ENCODE peak calls at places on chromosomes 16 and 17, in seven cellular contexts. Z is MM.1S, T is fibroblast of lung, Q is neural progenitor cell, E is K562, X is SK-N-MC, I is hepatocyte. N is an unnamed sample.
A peak's percentile ranks its signal among the peaks of the same experiment; 100 is the strongest.

GRCh38 chr16:47470810-47471209 is 9.7 kb downstream of the PHKB start:
- DNase-seq in Z (no peak), T (no peak), Q (no peak), E (no peak), X (no peak), I (no peak), N (no peak)

GRCh38 chr16:83215417-83216001 is 588.7 kb downstream of the CDH13 start:
- DNase-seq in Z (peak; percentile 11), T (peak; percentile 58), Q (peak; percentile 76), E (peak; percentile 83), X (no peak), I (peak; percentile 67), N (peak; percentile 69)

GRCh38 chr17:27805520-27806146 is 5.3 kb upstream of the NOS2 start:
- DNase-seq in Z (peak; percentile 80), T (peak; percentile 88), Q (peak; percentile 90), E (peak; percentile 83), X (peak; percentile 55), I (peak; percentile 90), N (peak; percentile 82)

GRCh38 chr16:88428156-88428555 is 24.9 kb upstream of the ZFPM1 start:
- DNase-seq in Z (no peak), T (no peak), Q (no peak), E (no peak), X (no peak), I (no peak), N (no peak)

GRCh38 chr17:57551321-57552079 is 193.6 kb downstream of the CCDC182 start:
- DNase-seq in Z (peak; percentile 96), T (no peak), Q (no peak), E (no peak), X (no peak), I (no peak), N (peak; percentile 98)

GRCh38 chr16:64962786-64963185 is 159.1 kb downstream of the CDH11 start:
- DNase-seq in Z (no peak), T (no peak), Q (no peak), E (no peak), X (no peak), I (no peak), N (no peak)

GRCh38 chr16:69318177-69318910 is 7.2 kb downstream of the VPS4A start:
- DNase-seq in Z (no peak), T (no peak), Q (no peak), E (no peak), X (no peak), I (no peak), N (no peak)

GRCh38 chr17:76248013-76248782 is 7.9 kb upstream of the RNF157 start:
- DNase-seq in Z (no peak), T (no peak), Q (no peak), E (no peak), X (no peak), I (no peak), N (no peak)

GRCh38 chr16:967546-968295 is 3.1 kb downstream of the LMF1 start:
- DNase-seq in Z (no peak), T (no peak), Q (no peak), E (no peak), X (no peak), I (no peak), N (no peak)

GRCh38 chr16:89466920-89467319 is 23.4 kb downstream of the ANKRD11 start:
- DNase-seq in Z (no peak), T (no peak), Q (no peak), E (no peak), X (no peak), I (no peak), N (no peak)

GRCh38 chr16:2767140-2767731 is 9.8 kb downstream of the ELOB start:
- DNase-seq in Z (no peak), T (no peak), Q (no peak), E (no peak), X (no peak), I (no peak), N (no peak)

GRCh38 chr16:68179196-68179795 is 56.6 kb downstream of the ESRP2 start:
- DNase-seq in Z (no peak), T (no peak), Q (no peak), E (no peak), X (no peak), I (no peak), N (no peak)

GRCh38 chr17:19538095-19539039 is 4.7 kb downstream of the SLC47A1 start:
- DNase-seq in Z (peak; percentile 57), T (no peak), Q (no peak), E (no peak), X (no peak), I (peak; percentile 70), N (no peak)

GRCh38 chr16:20674684-20675487 is 22.6 kb downstream of the ACSM1 start:
- DNase-seq in Z (no peak), T (no peak), Q (peak; percentile 18), E (no peak), X (no peak), I (no peak), N (no peak)

GRCh38 chr16:69182730-69183416 is 4.1 kb upstream of the SNTB2 start:
- DNase-seq in Z (no peak), T (no peak), Q (no peak), E (no peak), X (no peak), I (no peak), N (no peak)

GRCh38 chr16:78566397-78567073 is 467.1 kb downstream of the WWOX start:
- DNase-seq in Z (no peak), T (no peak), Q (no peak), E (no peak), X (no peak), I (no peak), N (peak; percentile 71)

GRCh38 chr16:75237398-75238131 is 13.9 kb downstream of the BCAR1 start:
- DNase-seq in Z (no peak), T (no peak), Q (no peak), E (no peak), X (no peak), I (no peak), N (no peak)

GRCh38 chr16:67407176-67407787 is 9.0 kb downstream of the ZDHHC1 start:
- DNase-seq in Z (no peak), T (no peak), Q (no peak), E (no peak), X (no peak), I (no peak), N (no peak)

GRCh38 chr17:56440391-56440790 is 153.1 kb upstream of the NOG start:
- DNase-seq in Z (no peak), T (no peak), Q (no peak), E (no peak), X (no peak), I (no peak), N (no peak)

GRCh38 chr17:28743243-28744103 is at the start of gene TRAF4:
- DNase-seq in Z (peak; percentile 87), T (peak; percentile 89), Q (peak; percentile 96), E (peak; percentile 93), X (no peak), I (peak; percentile 96), N (peak; percentile 79)

DNA sequence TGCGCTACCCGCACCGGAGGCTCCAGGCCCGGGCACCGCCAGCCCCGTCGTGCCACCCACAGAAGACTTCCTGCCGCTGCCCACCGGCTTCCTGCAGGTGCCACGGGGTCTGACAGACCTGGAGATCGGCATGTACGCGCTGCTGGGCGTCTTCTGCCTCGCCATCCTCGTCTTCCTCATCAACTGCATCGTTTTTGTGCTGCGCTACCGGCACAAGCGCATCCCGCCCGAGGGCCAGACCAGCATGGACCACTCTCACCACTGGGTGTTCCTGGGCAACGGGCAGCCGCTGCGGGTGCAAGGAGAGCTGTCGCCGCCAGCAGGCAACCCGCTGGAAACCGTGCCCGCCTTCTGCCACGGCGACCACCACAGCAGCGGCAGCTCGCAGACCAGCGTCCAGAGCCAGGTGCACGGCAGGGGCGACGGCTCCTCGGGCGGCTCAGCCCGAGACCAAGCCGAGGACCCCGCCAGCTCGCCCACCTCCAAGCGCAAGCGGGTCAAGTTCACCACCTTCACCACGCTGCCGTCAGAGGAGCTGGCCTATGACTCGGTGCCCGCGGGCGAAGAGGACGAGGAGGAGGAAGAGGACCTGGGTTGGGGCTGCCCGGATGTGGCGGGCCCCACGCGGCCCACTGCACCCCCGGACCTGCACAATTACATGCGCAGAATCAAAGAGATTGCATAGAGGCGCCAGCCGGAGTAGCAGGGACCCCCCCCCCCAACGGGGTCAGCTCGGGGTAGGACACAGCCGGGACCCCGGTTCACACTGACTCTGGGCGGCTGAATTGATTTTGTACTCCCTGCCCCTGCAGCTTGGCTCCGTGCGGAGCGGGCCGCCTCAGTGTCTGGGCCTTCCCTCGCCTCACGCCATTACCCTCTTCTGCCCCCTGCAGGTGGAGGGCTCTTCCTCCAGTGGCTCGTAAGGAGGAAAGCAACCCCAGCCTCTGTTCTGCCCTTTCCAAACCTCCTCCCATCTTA is 58.5 kb downstream of the TMEM132E start:
- DNase-seq in Z (peak; percentile 81), T (peak; percentile 63), Q (peak; percentile 94), E (peak; percentile 86), X (peak; percentile 14), I (peak; percentile 89), N (peak; percentile 83)
- TF ChIP-seq EZH2 in Z (no peak), T (peak; percentile 29), Q (no peak), E (no peak), X (no peak), I (no peak), N (peak; percentile 45)

DNA sequence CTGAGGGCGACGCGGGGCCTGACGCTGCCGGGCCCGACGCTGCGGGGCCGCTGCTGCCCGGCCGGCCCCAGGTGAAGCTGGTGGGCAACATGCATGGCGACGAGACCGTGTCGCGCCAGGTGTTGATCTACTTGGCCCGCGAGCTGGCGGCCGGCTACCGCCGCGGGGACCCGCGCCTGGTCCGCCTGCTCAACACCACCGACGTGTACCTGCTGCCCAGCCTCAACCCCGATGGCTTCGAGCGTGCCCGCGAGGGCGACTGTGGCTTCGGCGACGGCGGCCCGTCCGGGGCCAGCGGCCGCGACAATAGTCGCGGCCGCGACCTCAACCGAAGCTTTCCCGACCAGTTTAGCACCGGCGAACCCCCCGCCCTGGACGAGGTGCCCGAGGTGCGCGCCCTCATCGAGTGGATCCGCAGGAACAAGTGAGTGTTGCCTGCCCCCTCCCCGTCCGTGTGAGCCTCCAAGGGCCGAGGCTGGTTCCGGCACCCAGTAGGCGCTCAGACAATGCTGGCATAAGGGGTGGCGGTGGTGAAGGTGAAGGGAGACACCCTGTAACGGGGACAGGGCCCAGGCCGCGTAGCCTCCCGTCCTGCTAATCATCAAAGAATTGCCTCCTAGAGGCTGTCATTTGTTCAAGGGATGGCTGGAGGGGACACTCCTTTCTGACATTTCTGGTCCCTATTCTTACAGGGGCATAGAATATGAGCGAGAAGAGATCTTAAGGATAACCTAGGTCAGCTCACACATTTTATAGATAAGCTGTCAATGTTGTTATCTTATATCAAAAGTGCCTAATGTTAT is 777 bp downstream of the CPD start:
- DNase-seq in Z (peak; percentile 15), T (no peak), Q (peak; percentile 49), E (peak; percentile 21), X (no peak), I (no peak), N (peak; percentile 27)
- TF ChIP-seq EZH2 in Z (no peak), T (no peak), Q (no peak), E (no peak), X (no peak), I (no peak), N (no peak)

DNA sequence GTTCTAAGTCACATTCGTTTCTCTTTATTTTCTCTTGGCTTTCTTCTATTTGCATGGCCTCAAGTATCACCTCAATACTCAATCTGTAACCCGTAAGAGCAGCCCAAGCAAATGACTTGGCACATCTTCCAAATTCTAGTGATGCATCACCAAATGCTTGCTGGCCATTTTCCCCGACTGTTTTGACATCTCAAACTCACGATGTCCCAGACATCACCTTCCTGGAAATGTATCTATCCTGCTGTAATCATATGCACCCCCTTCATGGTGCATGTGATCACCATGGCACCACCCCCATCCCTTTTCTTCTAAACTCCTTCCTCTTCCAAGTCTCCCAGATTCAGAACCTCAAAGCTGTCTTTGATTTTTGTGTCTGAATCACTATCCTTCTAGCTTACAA is 24.0 kb upstream of the ABCA5 start:
- DNase-seq in Z (no peak), T (no peak), Q (no peak), E (no peak), X (no peak), I (no peak), N (no peak)
- TF ChIP-seq EZH2 in Z (no peak), T (no peak), Q (no peak), E (no peak), X (no peak), I (no peak), N (no peak)

GRCh38 chr17:4676777-4677176 is 27.2 kb downstream of the PELP1 start:
- DNase-seq in Z (no peak), T (peak; percentile 12), Q (no peak), E (no peak), X (no peak), I (no peak), N (no peak)
- TF ChIP-seq EZH2 in Z (no peak), T (no peak), Q (no peak), E (no peak), X (no peak), I (no peak), N (no peak)

N was measured in DND-41.